ENCODE peak calls at places on chromosomes 2 and 18, in six cellular contexts. G, J, U, V, N and H are unnamed samples.

GRCh38 chr18:392926-393325 is 107.6 kb downstream of the COLEC12 start:
- DNase-seq in G (no peak), J (no peak), U (no peak), V (no peak), N (no peak), H (no peak)

GRCh38 chr18:78972385-78972918 is 7.2 kb upstream of the SALL3 start:
- DNase-seq in G (no peak), J (no peak), U (no peak), V (no peak), N (no peak), H (no peak)

GRCh38 chr2:219289537-219290361 is 10.6 kb downstream of the DNAJB2 start:
- DNase-seq in G (no peak), J (no peak), U (no peak), V (no peak), N (peak), H (peak)

GRCh38 chr18:10463741-10464140 is 9.3 kb downstream of the APCDD1 start:
- DNase-seq in G (no peak), J (no peak), U (no peak), V (no peak), N (no peak), H (no peak)

GRCh38 chr2:235598026-235598425 is 104.2 kb downstream of the AGAP1 start:
- DNase-seq in G (no peak), J (no peak), U (no peak), V (no peak), N (no peak), H (no peak)

GRCh38 chr2:30208453-30208852 is 22.9 kb upstream of the LBH start:
- DNase-seq in G (no peak), J (peak), U (no peak), V (peak), N (no peak), H (peak)

GRCh38 chr2:98471402-98472131 is 26.9 kb downstream of the INPP4A start:
- DNase-seq in G (no peak), J (no peak), U (no peak), V (no peak), N (peak), H (no peak)

GRCh38 chr2:30446602-30447148 is 371 bp upstream of the LCLAT1 start:
- DNase-seq in G (no peak), J (no peak), U (no peak), V (no peak), N (no peak), H (peak)

GRCh38 chr2:40803900-40804299 is 352.0 kb upstream of the SLC8A1 start:
- DNase-seq in G (no peak), J (no peak), U (no peak), V (no peak), N (no peak), H (no peak)

GRCh38 chr2:135916232-135916631 is 40.0 kb upstream of the MCM6 start:
- DNase-seq in G (no peak), J (no peak), U (no peak), V (peak), N (no peak), H (peak)

GRCh38 chr2:18110222-18110621 is 231.8 kb downstream of the KCNS3 start:
- DNase-seq in G (no peak), J (no peak), U (no peak), V (no peak), N (no peak), H (no peak)

GRCh38 chr18:11309172-11309571 is 159.8 kb upstream of the PIEZO2 start:
- DNase-seq in G (no peak), J (no peak), U (no peak), V (no peak), N (no peak), H (no peak)

GRCh38 chr18:3402962-3403585 is 46.9 kb upstream of the TGIF1 start:
- DNase-seq in G (peak), J (no peak), U (no peak), V (no peak), N (no peak), H (peak)

GRCh38 chr2:67871696-67872320 is 191.0 kb downstream of the C1D start:
- DNase-seq in G (peak), J (no peak), U (no peak), V (no peak), N (no peak), H (no peak)

GRCh38 chr2:27065128-27065527 is 6.3 kb downstream of the OST4 start:
- DNase-seq in G (no peak), J (no peak), U (no peak), V (no peak), N (no peak), H (no peak)

GRCh38 chr2:33498291-33498956 is 22.0 kb downstream of the RASGRP3 start:
- DNase-seq in G (no peak), J (no peak), U (no peak), V (no peak), N (no peak), H (no peak)

GRCh38 chr18:62558015-62558663 is 35.3 kb downstream of the ZCCHC2 start:
- DNase-seq in G (no peak), J (no peak), U (no peak), V (no peak), N (no peak), H (no peak)

GRCh38 chr2:57314682-57315081 is 731.9 kb upstream of the VRK2 start:
- DNase-seq in G (no peak), J (no peak), U (no peak), V (no peak), N (no peak), H (no peak)

GRCh38 chr2:20599861-20600461 is 50.9 kb downstream of the HS1BP3 start:
- DNase-seq in G (no peak), J (no peak), U (no peak), V (no peak), N (peak), H (no peak)

GRCh38 chr2:61855178-61855523 is 1.3 kb upstream of the FAM161A start:
- DNase-seq in G (peak), J (no peak), U (no peak), V (peak), N (no peak), H (no peak)

GRCh38 chr2:53880756-53881155 is 21.0 kb upstream of the GPR75 start:
- DNase-seq in G (no peak), J (no peak), U (no peak), V (no peak), N (no peak), H (no peak)

GRCh38 chr18:57624988-57625387 is 3.4 kb upstream of the NARS1 start:
- DNase-seq in G (no peak), J (no peak), U (no peak), V (no peak), N (no peak), H (no peak)

GRCh38 chr2:100254646-100255210 is 67.6 kb downstream of the LONRF2 start:
- DNase-seq in G (no peak), J (no peak), U (no peak), V (no peak), N (no peak), H (no peak)

GRCh38 chr2:211027976-211028375 is 471.6 kb downstream of the CPS1 start:
- DNase-seq in G (no peak), J (no peak), U (no peak), V (no peak), N (no peak), H (no peak)

GRCh38 chr18:32674491-32674890 is 98.3 kb downstream of the KLHL14 start:
- DNase-seq in G (no peak), J (no peak), U (no peak), V (no peak), N (no peak), H (no peak)

GRCh38 chr2:128464456-128464855 is 145.8 kb upstream of the HS6ST1 start:
- DNase-seq in G (no peak), J (no peak), U (no peak), V (no peak), N (peak), H (no peak)

GRCh38 chr2:171952276-171952675 is 30.0 kb downstream of the HAT1 start:
- DNase-seq in G (no peak), J (no peak), U (no peak), V (no peak), N (no peak), H (no peak)

GRCh38 chr18:23226386-23226785 is 91.1 kb downstream of the CABLES1 start:
- DNase-seq in G (no peak), J (no peak), U (no peak), V (no peak), N (no peak), H (no peak)